ENCODE peak calls at places on chromosomes 11 and 22, in seven cellular contexts. C is mesenchymal stem cell, W is K562, E is esophagus squamous epithelium, L is gastrocnemius medialis, K is psoas muscle, P is PC-3. T is an unnamed sample.

GRCh38 chr11:134045799-134046635 is 22.9 kb upstream of the JAM3 start:
- DNase-seq in C (peak; percentile 21), W (no peak), E (no peak), L (no peak), K (peak; percentile 77), P (no peak), T (peak; percentile 66)

GRCh38 chr11:132972565-132972964 is 559.7 kb downstream of the OPCML start:
- DNase-seq in C (no peak), W (no peak), E (no peak), L (no peak), K (no peak), P (no peak), T (no peak)

GRCh38 chr11:1005913-1006312 is 30.6 kb downstream of the MUC6 start:
- DNase-seq in C (no peak), W (no peak), E (no peak), L (no peak), K (peak; percentile 76), P (no peak), T (no peak)

GRCh38 chr22:23859201-23859600 is 1.5 kb downstream of the SLC2A11 start:
- DNase-seq in C (no peak), W (no peak), E (no peak), L (no peak), K (no peak), P (no peak), T (no peak)

GRCh38 chr11:129737535-129738230 is 78.0 kb upstream of the TMEM45B start:
- DNase-seq in C (no peak), W (no peak), E (no peak), L (no peak), K (no peak), P (no peak), T (no peak)

GRCh38 chr11:86938900-86939880 is 16.0 kb downstream of the FZD4 start:
- DNase-seq in C (peak; percentile 71), W (peak; percentile 81), E (no peak), L (no peak), K (no peak), P (peak; percentile 83), T (no peak)

GRCh38 chr11:12053606-12054361 is 45.4 kb upstream of the DKK3 start:
- DNase-seq in C (peak; percentile 81), W (no peak), E (no peak), L (no peak), K (no peak), P (no peak), T (no peak)

GRCh38 chr11:45997599-45997998 is 75.1 kb downstream of the LARGE2 start:
- DNase-seq in C (no peak), W (peak; percentile 73), E (no peak), L (no peak), K (no peak), P (peak; percentile 9), T (no peak)

GRCh38 chr11:106642331-106642730 is 375.9 kb downstream of the GUCY1A2 start:
- DNase-seq in C (peak; percentile 73), W (no peak), E (no peak), L (no peak), K (no peak), P (peak; percentile 61), T (no peak)

GRCh38 chr11:117743121-117743815 is 53.7 kb downstream of the DSCAML1 start:
- DNase-seq in C (no peak), W (no peak), E (no peak), L (no peak), K (no peak), P (no peak), T (no peak)

GRCh38 chr22:21051836-21052400 is 6.2 kb downstream of the LRRC74B start:
- DNase-seq in C (no peak), W (no peak), E (no peak), L (no peak), K (no peak), P (no peak), T (no peak)

GRCh38 chr22:40621309-40622151 is 15.0 kb downstream of the MRTFA start:
- DNase-seq in C (no peak), W (peak; percentile 45), E (no peak), L (no peak), K (no peak), P (no peak), T (no peak)

GRCh38 chr11:86497310-86497709 is 122.6 kb downstream of the CCDC81 start:
- DNase-seq in C (no peak), W (no peak), E (no peak), L (no peak), K (no peak), P (no peak), T (no peak)

GRCh38 chr11:44993971-44994705 is 43.5 kb upstream of the TP53I11 start:
- DNase-seq in C (no peak), W (no peak), E (no peak), L (no peak), K (no peak), P (no peak), T (no peak)

GRCh38 chr11:128964463-128964930 is 21.8 kb upstream of the TP53AIP1 start:
- DNase-seq in C (no peak), W (no peak), E (no peak), L (no peak), K (no peak), P (no peak), T (no peak)

GRCh38 chr11:125214466-125215204 is 50.1 kb downstream of the PKNOX2 start:
- DNase-seq in C (no peak), W (no peak), E (no peak), L (no peak), K (no peak), P (no peak), T (no peak)

GRCh38 chr11:118572914-118573550 is 823 bp downstream of the ARCN1 start:
- DNase-seq in C (peak; percentile 69), W (peak; percentile 80), E (no peak), L (no peak), K (no peak), P (peak; percentile 40), T (no peak)

GRCh38 chr11:121757480-121758125 is 304.8 kb upstream of the SORL1-AS1 start:
- DNase-seq in C (no peak), W (no peak), E (no peak), L (no peak), K (no peak), P (peak; percentile 63), T (no peak)

GRCh38 chr11:128294001-128294684 is 293.2 kb downstream of the ETS1 start:
- DNase-seq in C (peak; percentile 57), W (no peak), E (no peak), L (no peak), K (peak; percentile 58), P (no peak), T (no peak)

GRCh38 chr11:95950905-95951304 is 27.0 kb upstream of the MTMR2 start:
- DNase-seq in C (no peak), W (no peak), E (no peak), L (no peak), K (no peak), P (no peak), T (no peak)

GRCh38 chr11:67583319-67584204 is at the start of gene GSTP1:
- DNase-seq in C (peak; percentile 94), W (peak; percentile 96), E (peak; percentile 43), L (peak; percentile 83), K (peak; percentile 97), P (peak; percentile 83), T (peak; percentile 65)

GRCh38 chr11:76107946-76108345 is 98.4 kb downstream of the WNT11 start:
- DNase-seq in C (no peak), W (no peak), E (no peak), L (no peak), K (no peak), P (no peak), T (no peak)

GRCh38 chr11:101453682-101454081 is 130.1 kb downstream of the TRPC6 start:
- DNase-seq in C (no peak), W (no peak), E (no peak), L (no peak), K (no peak), P (peak; percentile 81), T (no peak)

GRCh38 chr11:101456812-101457211 is 127.0 kb downstream of the TRPC6 start:
- DNase-seq in C (peak; percentile 45), W (no peak), E (no peak), L (no peak), K (no peak), P (peak; percentile 66), T (no peak)

GRCh38 chr11:101459020-101459419 is 124.8 kb downstream of the TRPC6 start:
- DNase-seq in C (no peak), W (no peak), E (no peak), L (no peak), K (no peak), P (no peak), T (no peak)

GRCh38 chr11:101458161-101458560 is 125.6 kb downstream of the TRPC6 start:
- DNase-seq in C (no peak), W (no peak), E (no peak), L (no peak), K (no peak), P (peak; percentile 71), T (no peak)
- H3K4me3 ChIP-seq in C (no peak overlapping the region), W (no peak overlapping the region), E (no peak overlapping the region), L (no peak overlapping the region), K (no peak overlapping the region), P (no peak overlapping the region), T (no peak overlapping the region)

DNA sequence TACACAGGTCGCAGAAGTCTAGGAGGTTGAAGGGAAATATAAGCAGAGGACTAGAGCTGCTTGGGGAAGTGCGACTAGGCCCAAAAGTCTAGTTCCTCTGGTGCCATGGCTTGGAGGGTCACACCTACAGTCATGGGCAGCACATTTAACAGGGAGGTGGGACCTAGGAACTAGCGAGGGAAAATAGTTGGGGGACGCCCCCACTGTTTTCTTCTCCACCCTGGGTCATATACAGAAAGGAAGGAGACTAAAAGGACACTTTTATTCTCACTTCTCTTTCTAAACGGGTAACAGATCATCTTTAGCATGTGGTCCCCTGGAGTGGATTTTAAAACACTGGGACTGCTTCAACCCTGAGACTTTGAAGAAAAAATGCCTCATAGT is 16.6 kb downstream of the APIP start:
- DNase-seq in C (no peak), W (no peak), E (no peak), L (no peak), K (no peak), P (no peak), T (peak; percentile 36)
- H3K9me3 ChIP-seq in C (peaks cover 38% of the 10 kb centered on the region), W (no peaks in the 10 kb centered on the region), E (peaks cover 22% of the 10 kb centered on the region), L (peaks cover 7% of the 10 kb centered on the region), K (peaks cover 14% of the 10 kb centered on the region), P (peaks cover 20% of the 10 kb centered on the region), T (peaks cover 36% of the 10 kb centered on the region)

GRCh38 chr22:38314140-38314991 is 2.9 kb downstream of the CSNK1E start:
- DNase-seq in C (peak; percentile 66), W (no peak), E (no peak), L (no peak), K (no peak), P (no peak), T (peak; percentile 13)
- H3K4me3 ChIP-seq in C (no peak overlapping the region), W (no peak overlapping the region), E (peak overlapping the region; percentile 96), L (peak overlapping the region; percentile 61), K (peak overlapping the region; percentile 76), P (peak overlapping the region; percentile 99), T (no peak overlapping the region)

DNA sequence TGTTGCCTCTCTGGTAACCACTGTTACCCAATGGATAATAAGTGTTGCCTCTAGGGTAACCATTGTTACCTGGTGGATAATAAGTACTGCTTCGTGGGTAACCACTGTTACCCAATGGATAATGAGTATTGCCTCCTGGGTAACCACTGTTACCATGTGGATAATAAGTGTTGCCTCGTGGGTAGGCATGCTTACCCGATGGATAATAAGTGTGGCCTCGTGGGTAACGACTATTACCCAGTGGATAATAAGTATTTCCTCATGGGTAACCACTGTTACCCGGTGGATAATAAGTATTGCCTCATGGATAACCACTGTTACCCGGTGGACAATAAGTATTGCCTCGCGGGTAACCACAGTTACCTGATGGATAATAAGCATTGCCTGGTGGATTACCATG is 13.8 kb upstream of the NXPE4 start:
- DNase-seq in C (no peak), W (no peak), E (no peak), L (no peak), K (no peak), P (no peak), T (no peak)
- H3K9me3 ChIP-seq in C (no peaks in the 10 kb centered on the region), W (peaks cover 11% of the 10 kb centered on the region), E (no peaks in the 10 kb centered on the region), L (no peaks in the 10 kb centered on the region), K (no peaks in the 10 kb centered on the region), P (no peaks in the 10 kb centered on the region), T (no peaks in the 10 kb centered on the region)

GRCh38 chr22:29479417-29480261 is at the start of gene NEFH:
- DNase-seq in C (no peak), W (peak; percentile 50), E (no peak), L (no peak), K (no peak), P (no peak), T (no peak)
- H3K4me3 ChIP-seq in C (peak within 1 kb of the TSS; percentile 14), W (peak within 1 kb of the TSS; percentile 48), E (peak within 1 kb of the TSS; percentile 28), L (peak within 1 kb of the TSS; percentile 21), K (peak within 1 kb of the TSS; percentile 42), P (no peak within 1 kb of the TSS), T (no peak within 1 kb of the TSS)

T was measured in CD4-positive, CD25-positive, alpha-beta regulatory T cell.